ENCODE peak calls at places on chromosomes 7 and 10, in four cellular contexts. One of them, this sample, is unnamed.

GRCh38 chr7:89049043-89049442 is 253.5 kb upstream of the TEX47 start:
- DNase-seq in NCI-H510A treated with DMSO at 0.1 percent for 48 hours: no peak
- DNase-seq in NCI-H1436: no peak
- DNase-seq in T-cell: no peak
- DNase-seq in this sample: no peak

GRCh38 chr7:27156901-27157716 is 634 bp upstream of the HOXA7 start:
- DNase-seq in NCI-H510A treated with DMSO at 0.1 percent for 48 hours: no peak
- DNase-seq in NCI-H1436: no peak
- DNase-seq in T-cell: no peak
- DNase-seq in this sample: no peak

GRCh38 chr7:153404124-153404523 is 644.6 kb downstream of the ACTR3B start:
- DNase-seq in NCI-H1436: no peak
- DNase-seq in T-cell: no peak
- DNase-seq in NCI-H510A treated with DMSO at 0.1 percent for 48 hours: no peak
- DNase-seq in this sample: no peak

GRCh38 chr7:81447351-81447952 is 322.4 kb downstream of the HGF start:
- DNase-seq in NCI-H510A treated with DMSO at 0.1 percent for 48 hours: peak
- DNase-seq in T-cell: no peak
- DNase-seq in NCI-H1436: peak
- DNase-seq in this sample: no peak

GRCh38 chr10:79159141-79159619 is 90.4 kb downstream of the ZMIZ1 start:
- DNase-seq in NCI-H510A treated with DMSO at 0.1 percent for 48 hours: no peak
- DNase-seq in T-cell: no peak
- DNase-seq in NCI-H1436: no peak
- DNase-seq in this sample: no peak

GRCh38 chr7:28408105-28408973 is 4.0 kb upstream of the CREB5 start:
- DNase-seq in T-cell: no peak
- DNase-seq in NCI-H510A treated with DMSO at 0.1 percent for 48 hours: no peak
- DNase-seq in NCI-H1436: no peak
- DNase-seq in this sample: no peak

GRCh38 chr10:101029520-101030309 is 1.2 kb downstream of the PDZD7 start:
- DNase-seq in NCI-H1436: no peak
- DNase-seq in NCI-H510A treated with DMSO at 0.1 percent for 48 hours: no peak
- DNase-seq in T-cell: no peak
- DNase-seq in this sample: no peak

GRCh38 chr7:151385626-151386300 is 24.1 kb downstream of the WDR86 start:
- DNase-seq in T-cell: no peak
- DNase-seq in NCI-H510A treated with DMSO at 0.1 percent for 48 hours: no peak
- DNase-seq in NCI-H1436: no peak
- DNase-seq in this sample: no peak

GRCh38 chr7:105853931-105854419 is 22.4 kb downstream of the ATXN7L1 start:
- DNase-seq in NCI-H510A treated with DMSO at 0.1 percent for 48 hours: no peak
- DNase-seq in T-cell: no peak
- DNase-seq in NCI-H1436: no peak
- DNase-seq in this sample: no peak

GRCh38 chr7:149093228-149093627 is 2.7 kb upstream of the ZNF786 start:
- DNase-seq in NCI-H510A treated with DMSO at 0.1 percent for 48 hours: no peak
- DNase-seq in NCI-H1436: no peak
- DNase-seq in T-cell: no peak
- DNase-seq in this sample: no peak

GRCh38 chr7:97959046-97959445 is 30.9 kb downstream of the OCM2 start:
- DNase-seq in T-cell: no peak
- DNase-seq in NCI-H510A treated with DMSO at 0.1 percent for 48 hours: no peak
- DNase-seq in NCI-H1436: no peak
- DNase-seq in this sample: no peak

GRCh38 chr7:99083733-99084132 is 60.2 kb downstream of the SMURF1 start:
- DNase-seq in NCI-H510A treated with DMSO at 0.1 percent for 48 hours: no peak
- DNase-seq in NCI-H1436: no peak
- DNase-seq in T-cell: no peak
- DNase-seq in this sample: no peak

GRCh38 chr7:105935250-105935649 is 27.8 kb upstream of the CDHR3 start:
- DNase-seq in NCI-H510A treated with DMSO at 0.1 percent for 48 hours: peak
- DNase-seq in T-cell: no peak
- DNase-seq in NCI-H1436: peak
- DNase-seq in this sample: no peak

GRCh38 chr7:158431941-158432347 is 155.7 kb downstream of the PTPRN2 start:
- DNase-seq in NCI-H510A treated with DMSO at 0.1 percent for 48 hours: no peak
- DNase-seq in NCI-H1436: no peak
- DNase-seq in T-cell: no peak
- DNase-seq in this sample: no peak

GRCh38 chr7:127715901-127716300 is 63.9 kb downstream of the SND1 start:
- DNase-seq in T-cell: no peak
- DNase-seq in NCI-H510A treated with DMSO at 0.1 percent for 48 hours: no peak
- DNase-seq in NCI-H1436: no peak
- DNase-seq in this sample: no peak

GRCh38 chr10:101214446-101215396 is 14.5 kb downstream of the LBX1 start:
- DNase-seq in NCI-H510A treated with DMSO at 0.1 percent for 48 hours: peak
- DNase-seq in T-cell: peak
- DNase-seq in NCI-H1436: peak
- DNase-seq in this sample: no peak

GRCh38 chr10:62831346-62831745 is 15.2 kb upstream of the EGR2 start:
- DNase-seq in NCI-H1436: no peak
- DNase-seq in NCI-H510A treated with DMSO at 0.1 percent for 48 hours: no peak
- DNase-seq in T-cell: no peak
- DNase-seq in this sample: no peak